ENCODE peak calls at places on chromosome 22, in six cellular contexts. O, X, Q, J, B and U are unnamed samples.

GRCh38 chr22:22201925-22202343 is 42.7 kb upstream of the VPREB1 start:
- DNase-seq in O (no peak), X (no peak), Q (no peak), J (no peak), B (no peak), U (no peak)

GRCh38 chr22:36136475-36136874 is 24.1 kb downstream of the APOL3 start:
- DNase-seq in O (no peak), X (no peak), Q (no peak), J (no peak), B (no peak), U (no peak)

GRCh38 chr22:25448435-25449051 is 115.9 kb upstream of the GRK3 start:
- DNase-seq in O (no peak), X (no peak), Q (no peak), J (peak), B (no peak), U (no peak)

GRCh38 chr22:30521368-30522156 is 16.1 kb upstream of the SEC14L4 start:
- DNase-seq in O (no peak), X (no peak), Q (no peak), J (no peak), B (no peak), U (no peak)

GRCh38 chr22:18001040-18001893 is 23.1 kb downstream of the MICAL3 start:
- DNase-seq in O (peak), X (peak), Q (peak), J (peak), B (peak), U (peak)

GRCh38 chr22:46964773-46965550 is 202.5 kb downstream of the TBC1D22A start:
- DNase-seq in O (no peak), X (no peak), Q (no peak), J (no peak), B (no peak), U (no peak)

GRCh38 chr22:27132896-27133500 is 475.6 kb downstream of the MIAT start:
- DNase-seq in O (no peak), X (no peak), Q (no peak), J (no peak), B (no peak), U (no peak)

GRCh38 chr22:43776081-43776670 is 35.9 kb downstream of the EFCAB6 start:
- DNase-seq in O (no peak), X (no peak), Q (no peak), J (no peak), B (no peak), U (no peak)

GRCh38 chr22:43535336-43535735 is 123.5 kb downstream of the MPPED1 start:
- DNase-seq in O (no peak), X (no peak), Q (no peak), J (no peak), B (no peak), U (no peak)

GRCh38 chr22:22073769-22074561 is 91.4 kb upstream of the TOP3B start:
- DNase-seq in O (no peak), X (no peak), Q (no peak), J (no peak), B (no peak), U (no peak)

GRCh38 chr22:23253475-23254055 is 73.3 kb downstream of the BCR start:
- DNase-seq in O (no peak), X (no peak), Q (no peak), J (no peak), B (no peak), U (no peak)

GRCh38 chr22:37418627-37419369 is 8.5 kb downstream of the ELFN2 start:
- DNase-seq in O (no peak), X (no peak), Q (no peak), J (no peak), B (no peak), U (no peak)

GRCh38 chr22:37990302-37990701 is 5.9 kb upstream of the SOX10 start:
- DNase-seq in O (no peak), X (no peak), Q (no peak), J (no peak), B (no peak), U (no peak)

GRCh38 chr22:30392661-30393321 is 4.0 kb upstream of the SEC14L2 start:
- DNase-seq in O (no peak), X (no peak), Q (no peak), J (no peak), B (no peak), U (no peak)

GRCh38 chr22:37186228-37186996 is 1.6 kb downstream of the C1QTNF6 start:
- DNase-seq in O (no peak), X (peak), Q (peak), J (peak), B (peak), U (no peak)

GRCh38 chr22:41229730-41230398 is 10.9 kb downstream of the CHADL start:
- DNase-seq in O (no peak), X (no peak), Q (no peak), J (no peak), B (no peak), U (no peak)

GRCh38 chr22:26952654-26953379 is 295.4 kb downstream of the MIAT start:
- DNase-seq in O (peak), X (no peak), Q (no peak), J (peak), B (no peak), U (no peak)

GRCh38 chr22:27534720-27535125 is 266.8 kb downstream of the MN1 start:
- DNase-seq in O (no peak), X (peak), Q (no peak), J (no peak), B (no peak), U (no peak)

GRCh38 chr22:22944268-22944985 is 56.8 kb downstream of the IGLL5 start:
- DNase-seq in O (no peak), X (no peak), Q (no peak), J (no peak), B (no peak), U (no peak)

GRCh38 chr22:35357883-35358621 is 22.8 kb upstream of the HMOX1 start:
- DNase-seq in O (no peak), X (no peak), Q (peak), J (no peak), B (no peak), U (no peak)

GRCh38 chr22:35681454-35682050 is 33.3 kb downstream of the APOL6 start:
- DNase-seq in O (no peak), X (no peak), Q (no peak), J (no peak), B (no peak), U (no peak)

GRCh38 chr22:48940266-48940987 is 887.2 kb downstream of the BRD1 start:
- DNase-seq in O (no peak), X (no peak), Q (no peak), J (no peak), B (no peak), U (no peak)

GRCh38 chr22:30005213-30005857 is 74.9 kb upstream of the HORMAD2 start:
- DNase-seq in O (peak), X (peak), Q (peak), J (peak), B (peak), U (peak)

DNA sequence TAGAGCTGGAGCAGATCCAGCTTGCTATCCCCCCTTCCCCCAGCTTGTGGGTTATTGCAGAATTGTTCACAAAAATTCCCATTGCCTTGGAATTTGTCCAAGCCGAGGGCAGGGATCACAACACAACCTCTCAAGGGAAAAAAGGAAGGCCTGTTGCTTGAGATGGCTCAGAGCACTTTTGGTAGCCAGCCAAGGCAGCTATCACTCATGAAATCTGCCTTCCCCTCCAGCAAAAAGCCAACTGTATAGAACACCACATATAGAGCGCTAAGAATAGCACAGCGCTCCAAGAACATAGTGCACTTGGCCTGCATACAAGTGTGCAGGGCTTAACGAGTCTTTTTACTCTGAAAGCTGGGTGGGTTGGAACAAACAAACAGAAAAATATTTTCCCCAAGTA is 46.2 kb downstream of the FAM83F start:
- DNase-seq in O (no peak), X (no peak), Q (no peak), J (no peak), B (no peak), U (no peak)
- TF ChIP-seq SIN3A in O (no peak), X (no peak), Q (no peak), J (no peak), B (no peak), U (no peak)

GRCh38 chr22:19722915-19723164 is 499 bp upstream of the GP1BB start:
- DNase-seq in O (no peak), X (no peak), Q (no peak), J (no peak), B (no peak), U (no peak)

GRCh38 chr22:19722175-19722914 is 994 bp upstream of the GP1BB start:
- DNase-seq in O (no peak), X (no peak), Q (no peak), J (no peak), B (no peak), U (no peak)

GRCh38 chr22:19724927-19725661 is 1.8 kb downstream of the GP1BB start:
- DNase-seq in O (no peak), X (no peak), Q (no peak), J (no peak), B (no peak), U (no peak)

GRCh38 chr22:19723165-19723989 is at the start of gene GP1BB:
- DNase-seq in O (no peak), X (no peak), Q (no peak), J (no peak), B (no peak), U (no peak)

DNA sequence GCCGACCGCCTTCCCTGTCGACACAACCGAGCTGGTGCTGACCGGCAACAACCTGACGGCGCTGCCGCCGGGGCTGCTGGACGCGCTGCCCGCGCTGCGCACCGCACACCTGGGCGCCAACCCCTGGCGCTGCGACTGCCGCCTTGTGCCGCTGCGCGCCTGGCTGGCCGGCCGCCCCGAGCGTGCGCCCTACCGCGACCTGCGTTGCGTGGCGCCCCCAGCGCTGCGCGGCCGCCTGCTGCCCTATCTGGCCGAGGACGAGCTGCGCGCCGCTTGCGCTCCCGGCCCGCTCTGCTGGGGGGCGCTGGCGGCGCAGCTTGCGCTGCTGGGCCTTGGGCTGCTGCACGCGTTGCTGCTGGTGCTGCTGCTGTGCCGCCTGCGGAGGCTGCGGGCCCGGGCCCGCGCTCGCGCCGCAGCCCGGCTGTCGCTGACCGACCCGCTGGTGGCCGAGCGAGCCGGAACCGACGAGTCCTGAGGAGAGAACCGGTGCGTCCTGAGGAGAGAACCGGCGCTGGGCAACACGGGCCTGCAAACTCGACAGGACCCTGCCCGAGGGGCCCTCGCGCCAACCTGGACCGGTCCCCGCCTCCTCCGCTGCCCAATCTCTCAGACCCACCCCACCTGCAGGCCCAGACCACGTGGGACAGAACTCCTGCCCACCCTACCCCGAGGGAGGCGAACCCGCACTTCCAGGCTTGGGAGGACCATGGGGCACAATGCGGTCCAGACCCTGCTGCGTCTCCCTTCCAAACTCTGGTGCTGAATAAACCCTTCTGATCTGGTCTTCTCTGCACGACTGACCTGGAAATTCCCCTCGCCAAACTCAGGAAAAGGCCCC is 870 bp downstream of the GP1BB start:
- DNase-seq in O (no peak), X (peak), Q (no peak), J (no peak), B (no peak), U (no peak)
- TF ChIP-seq SIN3A in O (no peak), X (no peak), Q (no peak), J (no peak), B (no peak), U (no peak)

DNA sequence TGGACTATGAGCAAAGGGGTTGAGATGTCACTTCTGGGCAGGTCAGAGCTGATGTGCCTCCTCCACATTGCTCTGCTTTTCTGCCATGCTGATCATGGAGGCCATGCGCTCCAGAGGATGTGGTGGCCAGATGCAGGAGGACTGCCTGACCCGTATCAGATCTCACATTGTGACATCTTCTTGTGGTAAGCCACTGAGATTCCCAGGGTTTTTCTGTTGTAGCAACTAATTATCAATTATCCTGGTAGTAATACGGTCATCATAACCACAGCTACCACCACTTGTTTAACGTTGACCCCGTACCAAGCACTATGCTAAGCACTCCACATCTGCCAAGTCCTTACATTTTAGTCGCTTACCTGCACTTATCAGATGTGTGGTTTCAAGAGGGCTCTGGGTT is 63.7 kb upstream of the TIMP3 start:
- DNase-seq in O (no peak), X (no peak), Q (no peak), J (no peak), B (no peak), U (no peak)
- TF ChIP-seq SIN3A in O (no peak), X (no peak), Q (no peak), J (no peak), B (no peak), U (no peak)

DNA sequence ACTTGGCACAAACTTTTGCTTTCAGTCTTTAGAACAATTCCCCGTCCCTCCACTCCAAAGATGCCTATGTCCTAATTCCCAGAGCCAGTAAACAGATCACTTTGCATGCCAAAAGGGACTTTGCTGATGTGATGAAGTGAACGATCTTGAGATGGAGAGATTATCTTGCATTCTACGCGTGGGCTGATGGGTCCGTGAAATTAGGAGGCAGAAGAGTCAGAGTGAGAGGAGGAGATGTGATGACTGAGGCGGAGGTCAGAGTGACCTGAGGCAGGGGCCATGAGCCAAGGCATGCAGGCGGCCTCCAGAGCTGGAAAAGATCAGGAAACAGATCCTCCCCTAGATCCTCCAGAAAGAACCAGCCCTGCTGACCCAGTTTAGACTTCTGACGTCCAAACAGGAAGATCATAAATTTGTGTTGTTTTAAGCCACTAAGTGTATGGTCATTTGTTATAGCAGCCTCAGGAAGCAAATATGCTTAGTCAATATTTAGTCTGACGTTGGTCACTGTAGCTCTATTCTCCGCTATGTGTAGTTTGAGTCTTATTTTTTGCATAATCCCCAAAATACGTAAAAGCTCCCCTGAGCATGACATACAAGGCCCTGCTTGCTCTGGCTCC is 76.0 kb upstream of the TIMP3 start:
- DNase-seq in O (no peak), X (peak), Q (no peak), J (no peak), B (no peak), U (no peak)
- TF ChIP-seq SIN3A in O (no peak), X (no peak), Q (no peak), J (no peak), B (no peak), U (no peak)

DNA sequence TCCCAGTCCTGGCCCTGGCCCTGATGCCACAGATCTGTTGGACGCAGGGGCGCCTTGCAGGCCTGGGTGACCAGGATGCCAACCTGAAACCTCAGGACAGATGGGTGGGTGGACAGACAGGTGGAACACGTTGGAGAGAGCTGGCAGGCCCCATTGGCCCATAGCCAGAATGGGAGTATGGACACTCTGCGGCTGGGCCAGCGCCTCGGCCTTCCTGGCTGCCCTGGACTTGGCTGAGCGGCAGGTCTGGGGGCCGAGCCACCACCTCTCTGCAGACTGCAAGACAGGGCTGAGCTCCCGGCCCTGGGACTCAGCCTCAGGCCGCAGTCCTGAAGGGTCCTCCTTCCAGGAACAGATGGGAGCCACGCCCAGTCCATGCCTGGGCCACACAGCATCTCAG is 14.2 kb downstream of the WNT7B start:
- DNase-seq in O (no peak), X (no peak), Q (no peak), J (no peak), B (no peak), U (no peak)
- TF ChIP-seq SIN3A in O (no peak), X (no peak), Q (no peak), J (no peak), B (no peak), U (no peak)

GRCh38 chr22:33400891-33401290 is 342.7 kb upstream of the SYN3 start:
- DNase-seq in O (no peak), X (no peak), Q (no peak), J (no peak), B (no peak), U (no peak)

GRCh38 chr22:33400061-33400840 is 342.1 kb upstream of the SYN3 start:
- DNase-seq in O (no peak), X (no peak), Q (no peak), J (no peak), B (no peak), U (no peak)

GRCh38 chr22:33402325-33402724 is 344.1 kb upstream of the SYN3 start:
- DNase-seq in O (no peak), X (peak), Q (no peak), J (no peak), B (no peak), U (no peak)

GRCh38 chr22:33404723-33405122 is 346.5 kb upstream of the SYN3 start:
- DNase-seq in O (no peak), X (peak), Q (no peak), J (no peak), B (no peak), U (no peak)

GRCh38 chr22:33401291-33401690 is 343.1 kb upstream of the SYN3 start:
- DNase-seq in O (no peak), X (no peak), Q (no peak), J (no peak), B (no peak), U (no peak)
- TF ChIP-seq SIN3A in O (no peak), X (no peak), Q (no peak), J (no peak), B (no peak), U (no peak)

DNA sequence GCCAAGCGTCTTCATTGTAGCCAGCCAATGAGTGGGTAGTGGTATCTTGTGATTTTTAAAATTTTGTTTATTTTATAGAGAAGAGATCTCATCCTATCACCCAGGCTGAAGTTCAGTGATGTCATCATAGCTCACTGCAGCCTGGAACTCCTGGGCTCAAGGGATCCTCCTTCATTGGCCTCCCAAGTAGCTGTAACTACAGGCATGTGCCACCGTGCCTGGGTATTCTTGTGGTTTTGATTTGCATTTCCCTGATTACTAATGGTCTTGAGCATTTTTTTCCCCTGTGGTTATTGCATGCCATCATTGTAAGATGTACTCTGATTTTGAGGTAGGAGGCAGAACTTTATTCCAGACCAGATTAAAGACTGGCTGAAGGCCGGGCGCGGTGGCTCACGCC is 2.4 kb upstream of the DENND6B start:
- DNase-seq in O (no peak), X (no peak), Q (no peak), J (no peak), B (no peak), U (no peak)
- TF ChIP-seq SIN3A in O (no peak), X (no peak), Q (no peak), J (no peak), B (no peak), U (no peak)

DNA sequence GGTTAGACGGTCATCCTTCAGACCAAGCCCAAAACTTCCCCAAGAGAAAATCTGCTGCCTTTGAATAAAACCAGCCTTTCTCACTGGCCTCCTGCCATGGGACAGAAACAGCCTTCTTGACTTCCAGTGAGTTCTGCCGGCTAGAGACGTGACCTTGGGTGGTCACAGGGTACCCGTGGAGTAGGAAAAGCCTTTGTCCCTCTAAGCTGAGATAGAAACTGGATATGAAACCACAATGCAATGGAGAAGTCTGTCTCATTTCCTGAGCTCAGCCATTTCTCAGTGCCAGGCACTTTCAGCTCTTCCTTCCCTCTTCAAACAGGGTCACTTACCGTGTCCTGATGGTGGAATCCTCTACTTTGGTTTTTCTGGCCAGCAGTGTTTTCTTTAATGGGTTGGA is 21.2 kb upstream of the YWHAH start:
- DNase-seq in O (no peak), X (no peak), Q (no peak), J (no peak), B (no peak), U (no peak)
- TF ChIP-seq SIN3A in O (no peak), X (no peak), Q (no peak), J (no peak), B (no peak), U (no peak)

GRCh38 chr22:45217806-45218205 is 22.9 kb downstream of the KIAA0930 start:
- DNase-seq in O (no peak), X (no peak), Q (no peak), J (no peak), B (no peak), U (no peak)

GRCh38 chr22:45218974-45219373 is 21.7 kb downstream of the KIAA0930 start:
- DNase-seq in O (no peak), X (no peak), Q (no peak), J (peak), B (peak), U (no peak)

GRCh38 chr22:45212992-45213751 is 27.5 kb downstream of the KIAA0930 start:
- DNase-seq in O (no peak), X (no peak), Q (no peak), J (peak), B (no peak), U (no peak)

GRCh38 chr22:45217345-45217744 is 23.3 kb downstream of the KIAA0930 start:
- DNase-seq in O (no peak), X (no peak), Q (no peak), J (no peak), B (no peak), U (no peak)

GRCh38 chr22:45216133-45217003 is 24.3 kb downstream of the KIAA0930 start:
- DNase-seq in O (no peak), X (no peak), Q (no peak), J (no peak), B (no peak), U (no peak)
- TF ChIP-seq SIN3A in O (peak), X (no peak), Q (no peak), J (no peak), B (no peak), U (no peak)